ENCODE peak calls at places on chromosomes 3 and 15, in four cellular contexts. I is AG08395; Z is activated naive CD8-positive, alpha-beta T cell treated with anti-CD3 and anti-CD28 coated beads, Interleukin-2, amount 50 U/mL, for 24 hours; L is fibroblast of the conjunctiva. E is an unnamed sample.

GRCh38 chr3:30342319-30343060 is 263.9 kb upstream of the TGFBR2 start:
- DNase-seq in Z (no peak), I (peak), L (peak), E (peak)

GRCh38 chr3:88280326-88280725 is 130.6 kb downstream of the C3orf38 start:
- DNase-seq in L (no peak), Z (no peak), I (no peak), E (no peak)

GRCh38 chr3:60555704-60556340 is 695.4 kb downstream of the FHIT start:
- DNase-seq in I (peak), L (no peak), Z (no peak), E (no peak)

GRCh38 chr3:49469037-49469875 is 811 bp upstream of the DAG1 start:
- DNase-seq in Z (peak), I (peak), L (peak), E (peak)

GRCh38 chr15:29103825-29104565 is 165.6 kb downstream of the NSMCE3 start:
- DNase-seq in L (peak), I (peak), Z (peak), E (peak)

GRCh38 chr3:128278761-128279593 is 125.7 kb downstream of the EEFSEC start:
- DNase-seq in Z (no peak), L (peak), I (peak), E (peak)

GRCh38 chr3:178304758-178305157 is 231.5 kb upstream of the KCNMB2 start:
- DNase-seq in Z (no peak), L (no peak), I (peak), E (peak)

GRCh38 chr15:70566047-70566835 is 197.1 kb downstream of the UACA start:
- DNase-seq in L (no peak), Z (no peak), I (no peak), E (no peak)

GRCh38 chr3:99319961-99320360 is 318.4 kb upstream of the COL8A1 start:
- DNase-seq in Z (no peak), I (peak), L (peak), E (peak)

GRCh38 chr3:120908030-120908802 is at the start of gene STXBP5L:
- DNase-seq in L (peak), I (peak), Z (peak), E (peak)

GRCh38 chr3:170953736-170954135 is 45.3 kb upstream of the EIF5A2 start:
- DNase-seq in I (no peak), L (no peak), Z (no peak), E (no peak)

GRCh38 chr3:143885803-143886427 is 37.6 kb upstream of the SLC9A9 start:
- DNase-seq in L (no peak), Z (peak), I (peak), E (no peak)

GRCh38 chr3:185658504-185658912 is 72.4 kb downstream of the SENP2 start:
- DNase-seq in L (peak), Z (no peak), I (peak), E (peak)

GRCh38 chr3:129577356-129577755 is 29.1 kb downstream of the PLXND1 start:
- DNase-seq in I (no peak), Z (no peak), L (no peak), E (no peak)

GRCh38 chr3:118960876-118961275 is 73.8 kb downstream of the IGSF11 start:
- DNase-seq in L (peak), I (no peak), Z (no peak), E (peak)

GRCh38 chr3:52393959-52394670 is 50.8 kb downstream of the SEMA3G start:
- DNase-seq in Z (no peak), I (no peak), L (no peak), E (no peak)

GRCh38 chr3:156594229-156594683 is 39.3 kb upstream of the SSR3 start:
- DNase-seq in Z (no peak), L (no peak), I (no peak), E (no peak)

GRCh38 chr3:56952846-56953245 is 107.6 kb upstream of the SPATA12 start:
- DNase-seq in L (no peak), I (no peak), Z (no peak), E (no peak)

GRCh38 chr3:111859974-111860859 is 1.2 kb downstream of the PHLDB2 start:
- DNase-seq in L (peak), Z (peak), I (peak), E (peak)

GRCh38 chr3:39226106-39226741 is 33.8 kb upstream of the XIRP1 start:
- DNase-seq in I (no peak), L (no peak), Z (no peak), E (no peak)

GRCh38 chr15:84391191-84391590 is 155.6 kb downstream of the GOLGA6L4 start:
- DNase-seq in Z (no peak), L (no peak), I (no peak), E (no peak)

GRCh38 chr3:179082416-179082815 is 10.8 kb upstream of the ZMAT3 start:
- DNase-seq in Z (no peak), I (no peak), L (no peak), E (no peak)

GRCh38 chr3:136664771-136665170 is 87.4 kb downstream of the STAG1 start:
- DNase-seq in I (no peak), Z (no peak), L (no peak), E (no peak)

GRCh38 chr3:197027896-197028710 is 1.5 kb downstream of the MELTF start:
- DNase-seq in I (no peak), L (no peak), Z (no peak), E (no peak)

GRCh38 chr3:123757281-123757940 is 126.7 kb downstream of the MYLK start:
- DNase-seq in I (no peak), L (no peak), Z (no peak), E (no peak)

GRCh38 chr3:149011676-149012075 is 20.3 kb downstream of the GYG1 start:
- DNase-seq in L (no peak), I (no peak), Z (no peak), E (no peak)

GRCh38 chr15:92618121-92618520 is 37.5 kb downstream of the FAM174B start:
- DNase-seq in L (no peak), Z (no peak), I (no peak), E (no peak)

GRCh38 chr15:48667701-48668100 is 22.2 kb upstream of the FBN1 start:
- DNase-seq in I (peak), L (no peak), Z (no peak), E (no peak)

GRCh38 chr3:43540625-43541024 is 81.2 kb downstream of the ANO10 start:
- DNase-seq in I (peak), L (no peak), Z (no peak), E (no peak)

GRCh38 chr3:179591313-179591712 is 13.1 kb downstream of the MRPL47 start:
- DNase-seq in Z (no peak), L (no peak), I (no peak), E (no peak)

GRCh38 chr3:74351213-74351612 is 263.2 kb downstream of the CNTN3 start:
- DNase-seq in L (no peak), I (no peak), Z (no peak), E (no peak)

GRCh38 chr15:74906193-74906449 is 530 bp downstream of the FAM219B start:
- DNase-seq in Z (peak), I (no peak), L (no peak), E (no peak)

GRCh38 chr15:80059786-80060489 is 462 bp downstream of the ZFAND6 start:
- DNase-seq in Z (peak), L (no peak), I (peak), E (no peak)

GRCh38 chr3:9183811-9184463 is 65.5 kb downstream of the SRGAP3 start:
- DNase-seq in L (no peak), Z (no peak), I (no peak), E (no peak)

GRCh38 chr15:85826756-85827515 is 32.2 kb upstream of the KLHL25 start:
- DNase-seq in Z (no peak), L (no peak), I (no peak), E (no peak)

GRCh38 chr3:145857956-145858355 is 303.0 kb downstream of the PLOD2 start:
- DNase-seq in I (no peak), L (no peak), Z (no peak), E (no peak)

GRCh38 chr3:12287727-12288465 is 974 bp upstream of the PPARG start:
- DNase-seq in Z (no peak), I (peak), L (no peak), E (no peak)